ENCODE peak calls at places on chromosomes 12 and 14, in four cellular contexts. One of them, this sample, is unnamed.

GRCh38 chr14:23719225-23719985 is 83.2 kb downstream of the DHRS2 start:
- DNase-seq in CD8-positive, alpha-beta memory T cell: no peak
- DNase-seq in body of pancreas: no peak
- DNase-seq in pancreas: no peak
- DNase-seq in this sample: no peak

GRCh38 chr12:97148941-97149559 is 242.0 kb downstream of the NEDD1 start:
- DNase-seq in body of pancreas: peak; percentile 79
- DNase-seq in CD8-positive, alpha-beta memory T cell: peak; percentile 1
- DNase-seq in pancreas: peak; percentile 74
- DNase-seq in this sample: peak; percentile 49

GRCh38 chr14:35565896-35566464 is 32.0 kb downstream of the INSM2 start:
- DNase-seq in pancreas: no peak
- DNase-seq in body of pancreas: no peak
- DNase-seq in CD8-positive, alpha-beta memory T cell: no peak
- DNase-seq in this sample: no peak

GRCh38 chr14:37810094-37810801 is 214.8 kb downstream of the TTC6 start:
- DNase-seq in pancreas: no peak
- DNase-seq in body of pancreas: no peak
- DNase-seq in CD8-positive, alpha-beta memory T cell: no peak
- DNase-seq in this sample: no peak

GRCh38 chr14:93720076-93720815 is 68.0 kb downstream of the PRIMA1 start:
- DNase-seq in CD8-positive, alpha-beta memory T cell: no peak
- DNase-seq in pancreas: no peak
- DNase-seq in body of pancreas: no peak
- DNase-seq in this sample: peak; percentile 73

GRCh38 chr12:126811401-126811800 is 1455.6 kb upstream of the TMEM132C start:
- DNase-seq in body of pancreas: no peak
- DNase-seq in pancreas: no peak
- DNase-seq in CD8-positive, alpha-beta memory T cell: no peak
- DNase-seq in this sample: no peak

GRCh38 chr12:116594325-116595038 is 35.3 kb downstream of the MAP1LC3B2 start:
- DNase-seq in body of pancreas: no peak
- DNase-seq in pancreas: no peak
- DNase-seq in CD8-positive, alpha-beta memory T cell: peak; percentile 62
- DNase-seq in this sample: peak; percentile 91

GRCh38 chr14:90850487-90850886 is 34.3 kb upstream of the TTC7B start:
- DNase-seq in body of pancreas: no peak
- DNase-seq in CD8-positive, alpha-beta memory T cell: no peak
- DNase-seq in pancreas: no peak
- DNase-seq in this sample: no peak

GRCh38 chr14:70811065-70811464 is 1.8 kb upstream of the MAP3K9 start:
- DNase-seq in body of pancreas: no peak
- DNase-seq in pancreas: no peak
- DNase-seq in CD8-positive, alpha-beta memory T cell: no peak
- DNase-seq in this sample: no peak

GRCh38 chr12:12088761-12089160 is 18.0 kb downstream of the BCL2L14 start:
- DNase-seq in body of pancreas: no peak
- DNase-seq in pancreas: no peak
- DNase-seq in CD8-positive, alpha-beta memory T cell: no peak
- DNase-seq in this sample: no peak

GRCh38 chr12:12461923-12462315 is 100.7 kb downstream of the DUSP16 start:
- DNase-seq in body of pancreas: no peak
- DNase-seq in pancreas: no peak
- DNase-seq in CD8-positive, alpha-beta memory T cell: no peak
- DNase-seq in this sample: no peak

GRCh38 chr14:75232597-75232996 is 46.0 kb upstream of the FOS start:
- DNase-seq in body of pancreas: no peak
- DNase-seq in pancreas: no peak
- DNase-seq in CD8-positive, alpha-beta memory T cell: peak; percentile 76
- DNase-seq in this sample: no peak

GRCh38 chr12:132413931-132414588 is 75.9 kb upstream of the FBRSL1 start:
- DNase-seq in body of pancreas: no peak
- DNase-seq in CD8-positive, alpha-beta memory T cell: no peak
- DNase-seq in pancreas: no peak
- DNase-seq in this sample: no peak

GRCh38 chr12:56518570-56518969 is 3.0 kb upstream of the RBMS2 start:
- DNase-seq in pancreas: no peak
- DNase-seq in CD8-positive, alpha-beta memory T cell: no peak
- DNase-seq in body of pancreas: no peak
- DNase-seq in this sample: no peak

GRCh38 chr12:97552410-97553050 is 89.9 kb downstream of the RMST start:
- DNase-seq in body of pancreas: no peak
- DNase-seq in CD8-positive, alpha-beta memory T cell: no peak
- DNase-seq in pancreas: no peak
- DNase-seq in this sample: no peak

DNA sequence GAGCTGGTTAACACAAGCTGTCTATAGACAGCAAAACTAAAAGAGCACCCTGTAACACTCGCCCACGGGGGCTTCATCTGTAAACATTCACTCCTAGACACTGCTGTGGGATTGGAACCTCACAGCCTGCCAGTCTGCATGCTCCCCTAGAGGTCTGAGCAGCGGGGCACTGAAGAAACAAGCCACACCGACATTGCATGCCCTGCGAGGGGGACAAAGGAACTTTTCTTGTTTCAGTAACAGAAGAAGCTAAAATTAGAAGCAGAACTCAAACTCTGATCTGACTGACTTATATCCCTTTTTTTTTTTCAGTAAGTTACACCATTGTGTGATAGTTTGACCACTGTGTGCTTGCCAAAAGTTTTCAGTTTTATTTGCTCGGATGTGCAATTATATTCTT is 100.3 kb downstream of the EPS8 start:
- DNase-seq in body of pancreas: no peak
- DNase-seq in pancreas: no peak
- DNase-seq in CD8-positive, alpha-beta memory T cell: no peak
- DNase-seq in this sample: no peak
- H3K4me3 ChIP-seq in body of pancreas: no peak overlapping the region
- H3K4me3 ChIP-seq in pancreas: no peak overlapping the region
- H3K4me3 ChIP-seq in CD8-positive, alpha-beta memory T cell: no peak overlapping the region
- H3K4me3 ChIP-seq in this sample: no peak overlapping the region

DNA sequence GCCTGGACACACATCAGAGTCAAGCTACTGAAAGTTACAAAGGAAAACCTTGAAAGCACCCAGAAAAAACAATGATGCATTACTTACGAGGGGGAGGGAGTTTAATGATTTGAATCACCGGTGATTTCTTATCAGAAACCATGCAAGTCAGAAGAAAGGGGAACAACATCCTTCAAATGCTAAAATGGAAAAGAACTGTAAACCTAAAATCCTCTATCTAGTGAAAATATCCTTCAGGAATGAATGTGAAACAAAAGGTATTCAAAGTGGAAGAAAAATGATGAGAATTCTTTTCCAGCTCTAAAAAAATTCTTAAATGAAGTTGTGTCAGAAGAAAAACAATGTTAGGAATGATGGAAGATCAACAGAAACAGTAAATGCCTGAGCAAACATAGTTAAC is 16.8 kb downstream of the SCAF11 start:
- DNase-seq in pancreas: no peak
- DNase-seq in body of pancreas: no peak
- DNase-seq in CD8-positive, alpha-beta memory T cell: no peak
- DNase-seq in this sample: no peak
- H3K9me3 ChIP-seq in pancreas: no peaks in the 10 kb centered on the region
- H3K9me3 ChIP-seq in body of pancreas: no peaks in the 10 kb centered on the region
- H3K9me3 ChIP-seq in CD8-positive, alpha-beta memory T cell: no peaks in the 10 kb centered on the region
- H3K9me3 ChIP-seq in this sample: no peaks in the 10 kb centered on the region

GRCh38 chr12:49541911-49542505 is 3.2 kb downstream of the KCNH3 start:
- DNase-seq in body of pancreas: no peak
- DNase-seq in CD8-positive, alpha-beta memory T cell: no peak
- DNase-seq in pancreas: no peak
- DNase-seq in this sample: no peak
- H3K27me3 ChIP-seq in body of pancreas: no peaks in the 10 kb centered on the region
- H3K27me3 ChIP-seq in CD8-positive, alpha-beta memory T cell: no peaks in the 10 kb centered on the region
- H3K27me3 ChIP-seq in pancreas: no peaks in the 10 kb centered on the region
- H3K27me3 ChIP-seq in this sample: peaks cover 26% of the 10 kb centered on the region

GRCh38 chr12:48004039-48004940 is at the start of gene COL2A1:
- DNase-seq in CD8-positive, alpha-beta memory T cell: no peak
- DNase-seq in pancreas: no peak
- DNase-seq in body of pancreas: no peak
- DNase-seq in this sample: no peak
- H3K4me3 ChIP-seq in CD8-positive, alpha-beta memory T cell: peak within 1 kb of the TSS; percentile 49
- H3K4me3 ChIP-seq in pancreas: no peak within 1 kb of the TSS
- H3K4me3 ChIP-seq in body of pancreas: no peak within 1 kb of the TSS
- H3K4me3 ChIP-seq in this sample: peak within 1 kb of the TSS; percentile 1

DNA sequence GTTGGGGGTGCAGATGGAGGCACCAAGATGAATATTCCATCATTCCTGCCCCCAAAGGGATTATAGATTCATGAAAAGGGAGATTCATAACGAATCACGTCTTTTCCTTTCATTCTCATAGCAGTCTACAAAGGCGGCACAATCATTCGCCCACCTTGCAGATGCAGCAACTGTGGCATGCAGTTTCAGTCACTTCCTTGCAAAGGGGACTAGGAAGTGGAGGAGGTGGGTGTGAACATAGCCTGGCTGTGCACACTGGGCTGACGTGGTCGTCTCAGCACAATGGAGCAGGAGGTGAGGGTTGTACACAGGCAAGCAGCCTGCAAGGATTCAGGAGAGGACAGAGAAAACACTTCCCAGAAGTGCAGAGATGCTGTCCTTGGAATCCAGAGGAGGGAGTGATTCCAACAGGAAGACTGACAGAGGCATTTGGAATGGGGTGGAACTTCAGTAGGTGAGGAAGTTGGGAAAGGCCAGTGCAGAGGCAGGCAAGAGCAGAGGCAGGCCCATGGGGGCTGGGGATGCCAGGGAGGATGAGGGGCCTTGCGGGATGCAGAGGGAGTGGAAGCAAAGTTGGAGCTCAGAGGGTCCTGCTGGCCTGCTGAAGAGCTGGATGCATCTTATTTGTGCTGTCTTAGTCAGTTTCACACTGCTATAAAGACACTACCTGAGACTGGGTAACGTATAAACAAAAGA is 21.9 kb upstream of the PPP2R5C start:
- DNase-seq in pancreas: no peak
- DNase-seq in body of pancreas: no peak
- DNase-seq in CD8-positive, alpha-beta memory T cell: no peak
- DNase-seq in this sample: no peak
- H3K9me3 ChIP-seq in pancreas: no peaks in the 10 kb centered on the region
- H3K9me3 ChIP-seq in body of pancreas: no peaks in the 10 kb centered on the region
- H3K9me3 ChIP-seq in CD8-positive, alpha-beta memory T cell: peaks cover 11% of the 10 kb centered on the region
- H3K9me3 ChIP-seq in this sample: peaks cover 9% of the 10 kb centered on the region

GRCh38 chr12:6700646-6701051 is at the start of gene PIANP:
- DNase-seq in CD8-positive, alpha-beta memory T cell: peak; percentile 59
- DNase-seq in body of pancreas: no peak
- DNase-seq in pancreas: peak; percentile 38
- DNase-seq in this sample: no peak
- H3K27me3 ChIP-seq in CD8-positive, alpha-beta memory T cell: peaks cover 26% of the 10 kb centered on the region
- H3K27me3 ChIP-seq in body of pancreas: peaks cover 21% of the 10 kb centered on the region
- H3K27me3 ChIP-seq in pancreas: peaks cover 23% of the 10 kb centered on the region
- H3K27me3 ChIP-seq in this sample: peaks cover 59% of the 10 kb centered on the region

GRCh38 chr12:10557766-10558165 is 52.1 kb downstream of the EIF2S3B start:
- DNase-seq in pancreas: no peak
- DNase-seq in CD8-positive, alpha-beta memory T cell: no peak
- DNase-seq in body of pancreas: no peak
- DNase-seq in this sample: no peak
- H3K4me3 ChIP-seq in pancreas: no peak overlapping the region
- H3K4me3 ChIP-seq in CD8-positive, alpha-beta memory T cell: no peak overlapping the region
- H3K4me3 ChIP-seq in body of pancreas: no peak overlapping the region
- H3K4me3 ChIP-seq in this sample: no peak overlapping the region

GRCh38 chr12:34346372-34347034 is 324.2 kb downstream of the ALG10 start:
- DNase-seq in body of pancreas: no peak
- DNase-seq in CD8-positive, alpha-beta memory T cell: no peak
- DNase-seq in pancreas: no peak
- DNase-seq in this sample: no peak
- H3K9me3 ChIP-seq in body of pancreas: no peaks in the 10 kb centered on the region
- H3K9me3 ChIP-seq in CD8-positive, alpha-beta memory T cell: no peaks in the 10 kb centered on the region
- H3K9me3 ChIP-seq in pancreas: no peaks in the 10 kb centered on the region
- H3K9me3 ChIP-seq in this sample: no peaks in the 10 kb centered on the region